ENCODE peak calls at places on chromosome 10, in four cellular contexts. M is dorsolateral prefrontal cortex, C is stomach, B is iris pigment epithelial cell. K is an unnamed sample.

GRCh38 chr10:36443233-36443632 is 682.2 kb upstream of the ANKRD30A start:
- DNase-seq in M (no peak), C (no peak), B (no peak), K (no peak)

GRCh38 chr10:133277277-133277992 is 767 bp upstream of the ADAM8 start:
- DNase-seq in M (no peak), C (no peak), B (no peak), K (no peak)

GRCh38 chr10:119495061-119495505 is 47.4 kb downstream of the RGS10 start:
- DNase-seq in M (no peak), C (no peak), B (no peak), K (no peak)

GRCh38 chr10:14889318-14889717 is 10.7 kb downstream of the SUV39H2 start:
- DNase-seq in M (no peak), C (no peak), B (peak), K (no peak)

GRCh38 chr10:17113889-17114288 is 15.7 kb downstream of the CUBN start:
- DNase-seq in M (peak), C (no peak), B (peak), K (no peak)

GRCh38 chr10:28984431-28984830 is 304.4 kb upstream of the LYZL1 start:
- DNase-seq in M (peak), C (peak), B (peak), K (no peak)

GRCh38 chr10:72320676-72321247 is 34.0 kb downstream of the DNAJB12 start:
- DNase-seq in M (peak), C (peak), B (peak), K (no peak)

GRCh38 chr10:125160856-125161569 is 650 bp upstream of the CTBP2 start:
- DNase-seq in M (peak), C (peak), B (peak), K (peak)

GRCh38 chr10:80463868-80464267 is 9.8 kb downstream of the TSPAN14 start:
- DNase-seq in M (no peak), C (no peak), B (no peak), K (no peak)